ENCODE peak calls at places on chromosomes 13 and 19, in four cellular contexts. One of them, this sample, is unnamed.

GRCh38 chr19:19551862-19552192 is 13.8 kb downstream of the CILP2 start:
- DNase-seq in CD8-positive, alpha-beta T cell: no peak
- DNase-seq in ovary: no peak
- DNase-seq in fibroblast of mammary gland: no peak
- DNase-seq in this sample: no peak

GRCh38 chr13:99363391-99363790 is 56.2 kb upstream of the GPR183 start:
- DNase-seq in ovary: no peak
- DNase-seq in CD8-positive, alpha-beta T cell: no peak
- DNase-seq in fibroblast of mammary gland: no peak
- DNase-seq in this sample: no peak

GRCh38 chr19:46958542-46958941 is 61.1 kb upstream of the NPAS1 start:
- DNase-seq in fibroblast of mammary gland: peak
- DNase-seq in CD8-positive, alpha-beta T cell: no peak
- DNase-seq in ovary: no peak
- DNase-seq in this sample: peak

GRCh38 chr13:45512148-45512498 is 47.4 kb downstream of the COG3 start:
- DNase-seq in ovary: no peak
- DNase-seq in fibroblast of mammary gland: peak
- DNase-seq in CD8-positive, alpha-beta T cell: no peak
- DNase-seq in this sample: no peak

GRCh38 chr19:18430417-18431144 is 7.4 kb downstream of the ISYNA1 start:
- DNase-seq in fibroblast of mammary gland: no peak
- DNase-seq in ovary: no peak
- DNase-seq in CD8-positive, alpha-beta T cell: peak
- DNase-seq in this sample: no peak

GRCh38 chr13:60143775-60144174 is 20.0 kb downstream of the DIAPH3 start:
- DNase-seq in fibroblast of mammary gland: peak
- DNase-seq in ovary: no peak
- DNase-seq in CD8-positive, alpha-beta T cell: no peak
- DNase-seq in this sample: no peak

GRCh38 chr19:33203529-33203928 is 9.4 kb downstream of the LRP3 start:
- DNase-seq in ovary: no peak
- DNase-seq in CD8-positive, alpha-beta T cell: no peak
- DNase-seq in fibroblast of mammary gland: no peak
- DNase-seq in this sample: no peak

GRCh38 chr19:32251634-32252332 is 93.6 kb upstream of the ZNF507 start:
- DNase-seq in CD8-positive, alpha-beta T cell: no peak
- DNase-seq in ovary: no peak
- DNase-seq in fibroblast of mammary gland: no peak
- DNase-seq in this sample: no peak

GRCh38 chr13:94712812-94713555 is 639 bp upstream of the SOX21 start:
- DNase-seq in fibroblast of mammary gland: peak
- DNase-seq in CD8-positive, alpha-beta T cell: no peak
- DNase-seq in ovary: no peak
- DNase-seq in this sample: peak

GRCh38 chr19:34171539-34171876 is 796 bp upstream of the LSM14A start:
- DNase-seq in fibroblast of mammary gland: peak
- DNase-seq in CD8-positive, alpha-beta T cell: no peak
- DNase-seq in ovary: no peak
- DNase-seq in this sample: peak

GRCh38 chr19:18109731-18110671 is 12.4 kb downstream of the MAST3 start:
- DNase-seq in ovary: no peak
- DNase-seq in CD8-positive, alpha-beta T cell: peak
- DNase-seq in fibroblast of mammary gland: no peak
- DNase-seq in this sample: peak

GRCh38 chr19:19499272-19499995 is 15.9 kb downstream of the TSSK6 start:
- DNase-seq in CD8-positive, alpha-beta T cell: no peak
- DNase-seq in fibroblast of mammary gland: no peak
- DNase-seq in ovary: no peak
- DNase-seq in this sample: no peak

GRCh38 chr19:47729468-47729798 is 15.9 kb upstream of the NOP53 start:
- DNase-seq in CD8-positive, alpha-beta T cell: no peak
- DNase-seq in fibroblast of mammary gland: peak
- DNase-seq in ovary: peak
- DNase-seq in this sample: no peak

GRCh38 chr13:48571121-48571901 is 38.4 kb upstream of the RCBTB2 start:
- DNase-seq in fibroblast of mammary gland: peak
- DNase-seq in ovary: peak
- DNase-seq in CD8-positive, alpha-beta T cell: no peak
- DNase-seq in this sample: no peak

GRCh38 chr19:19549804-19550453 is 11.9 kb downstream of the CILP2 start:
- DNase-seq in fibroblast of mammary gland: no peak
- DNase-seq in CD8-positive, alpha-beta T cell: no peak
- DNase-seq in ovary: no peak
- DNase-seq in this sample: no peak

GRCh38 chr19:52660981-52661380 is 22.8 kb upstream of the ZNF83 start:
- DNase-seq in fibroblast of mammary gland: peak
- DNase-seq in ovary: no peak
- DNase-seq in CD8-positive, alpha-beta T cell: no peak
- DNase-seq in this sample: no peak

GRCh38 chr19:18637644-18638630 is 1.1 kb downstream of the KLHL26 start:
- DNase-seq in CD8-positive, alpha-beta T cell: no peak
- DNase-seq in fibroblast of mammary gland: no peak
- DNase-seq in ovary: no peak
- DNase-seq in this sample: no peak

GRCh38 chr13:36966404-36966803 is 32.7 kb downstream of the ALG5 start:
- DNase-seq in CD8-positive, alpha-beta T cell: no peak
- DNase-seq in ovary: no peak
- DNase-seq in fibroblast of mammary gland: peak
- DNase-seq in this sample: no peak

GRCh38 chr13:89239361-89240127 is 1568.4 kb downstream of the SLITRK5 start:
- DNase-seq in ovary: no peak
- DNase-seq in fibroblast of mammary gland: no peak
- DNase-seq in CD8-positive, alpha-beta T cell: no peak
- DNase-seq in this sample: no peak

GRCh38 chr19:58456111-58456510 is 4.7 kb downstream of the ZNF324B start:
- DNase-seq in ovary: no peak
- DNase-seq in CD8-positive, alpha-beta T cell: no peak
- DNase-seq in fibroblast of mammary gland: no peak
- DNase-seq in this sample: no peak

GRCh38 chr19:48858984-48859710 is 9.3 kb downstream of the PLEKHA4 start:
- DNase-seq in ovary: no peak
- DNase-seq in CD8-positive, alpha-beta T cell: peak
- DNase-seq in fibroblast of mammary gland: no peak
- DNase-seq in this sample: peak

GRCh38 chr13:40181203-40181845 is 485.1 kb downstream of the FOXO1 start:
- DNase-seq in ovary: no peak
- DNase-seq in CD8-positive, alpha-beta T cell: no peak
- DNase-seq in fibroblast of mammary gland: peak
- DNase-seq in this sample: no peak

GRCh38 chr13:86907116-86907515 is 764.1 kb upstream of the SLITRK5 start:
- DNase-seq in CD8-positive, alpha-beta T cell: no peak
- DNase-seq in ovary: no peak
- DNase-seq in fibroblast of mammary gland: peak
- DNase-seq in this sample: no peak

GRCh38 chr19:17125728-17126677 is 50.4 kb downstream of the MYO9B start:
- DNase-seq in CD8-positive, alpha-beta T cell: peak
- DNase-seq in fibroblast of mammary gland: peak
- DNase-seq in ovary: no peak
- DNase-seq in this sample: peak

DNA sequence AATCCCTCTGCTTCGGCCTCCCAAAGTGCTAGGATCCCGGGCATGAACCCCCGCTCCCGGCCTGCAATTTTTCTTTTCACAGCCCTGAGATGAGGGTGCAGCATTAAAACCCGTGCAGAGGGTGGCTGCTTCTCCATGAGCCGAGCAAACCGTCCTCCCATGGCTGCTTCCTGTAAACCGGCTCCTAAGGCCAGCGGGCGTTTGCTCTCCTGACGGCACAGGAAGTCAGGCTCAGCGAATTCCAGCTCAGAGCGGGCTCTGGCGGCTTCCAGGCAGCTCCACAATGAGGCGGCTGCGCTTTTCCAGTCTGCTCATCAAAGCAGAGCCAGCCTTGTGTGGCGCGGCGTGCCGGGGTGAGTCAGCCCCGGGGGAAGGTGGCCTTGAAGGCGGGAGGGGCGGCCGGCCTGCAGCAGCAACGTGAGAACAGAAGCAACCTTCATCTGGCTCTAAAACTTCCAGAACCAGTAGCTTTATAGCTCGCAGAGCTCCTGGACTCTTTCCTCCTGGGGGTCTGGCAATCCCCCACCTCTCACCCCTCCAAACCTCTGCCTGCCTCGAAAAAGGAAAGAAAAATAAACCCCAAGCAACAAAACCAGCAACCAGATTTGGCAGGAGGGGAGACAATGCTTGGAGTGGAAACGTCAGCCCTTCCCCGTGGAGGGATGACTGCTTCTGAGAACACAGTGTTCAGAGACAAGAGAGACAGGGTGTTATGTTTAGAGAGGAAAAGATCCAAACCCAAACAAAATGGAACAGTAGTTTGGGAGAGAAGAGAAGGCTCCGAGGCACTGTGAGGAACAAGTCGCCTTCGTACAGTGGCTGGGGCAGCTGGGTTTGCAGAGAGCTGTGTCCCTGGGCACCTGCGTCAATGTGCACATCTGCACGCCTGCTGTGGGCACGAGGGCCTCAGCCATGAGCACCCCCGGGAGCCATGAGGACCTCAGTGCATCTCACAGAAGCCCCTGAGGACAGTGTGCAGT is 67.8 kb downstream of the GADD45B start:
- DNase-seq in fibroblast of mammary gland: peak
- DNase-seq in CD8-positive, alpha-beta T cell: peak
- DNase-seq in ovary: peak
- DNase-seq in this sample: peak
- TF ChIP-seq CTCF in fibroblast of mammary gland: peak
- TF ChIP-seq CTCF in CD8-positive, alpha-beta T cell: no peak
- TF ChIP-seq CTCF in ovary: peak
- TF ChIP-seq CTCF in this sample: no peak

GRCh38 chr13:27474751-27475268 is 24.4 kb upstream of the MTIF3 start:
- DNase-seq in CD8-positive, alpha-beta T cell: no peak
- DNase-seq in ovary: no peak
- DNase-seq in fibroblast of mammary gland: no peak
- DNase-seq in this sample: no peak

GRCh38 chr13:27481766-27482165 is 31.4 kb upstream of the MTIF3 start:
- DNase-seq in fibroblast of mammary gland: peak
- DNase-seq in ovary: no peak
- DNase-seq in CD8-positive, alpha-beta T cell: peak
- DNase-seq in this sample: no peak

GRCh38 chr13:27472441-27472840 is 22.1 kb upstream of the MTIF3 start:
- DNase-seq in CD8-positive, alpha-beta T cell: no peak
- DNase-seq in ovary: no peak
- DNase-seq in fibroblast of mammary gland: no peak
- DNase-seq in this sample: no peak

GRCh38 chr13:27472941-27473340 is 22.6 kb upstream of the MTIF3 start:
- DNase-seq in CD8-positive, alpha-beta T cell: no peak
- DNase-seq in ovary: no peak
- DNase-seq in fibroblast of mammary gland: no peak
- DNase-seq in this sample: no peak

GRCh38 chr13:27476943-27477681 is 26.7 kb upstream of the MTIF3 start:
- DNase-seq in fibroblast of mammary gland: peak
- DNase-seq in CD8-positive, alpha-beta T cell: no peak
- DNase-seq in ovary: no peak
- DNase-seq in this sample: peak
- TF ChIP-seq CTCF in fibroblast of mammary gland: no peak
- TF ChIP-seq CTCF in CD8-positive, alpha-beta T cell: no peak
- TF ChIP-seq CTCF in ovary: no peak
- TF ChIP-seq CTCF in this sample: no peak

GRCh38 chr13:73286177-73286576 is 227.4 kb downstream of the KLF5 start:
- DNase-seq in fibroblast of mammary gland: no peak
- DNase-seq in ovary: no peak
- DNase-seq in CD8-positive, alpha-beta T cell: no peak
- DNase-seq in this sample: no peak
- TF ChIP-seq CTCF in fibroblast of mammary gland: no peak
- TF ChIP-seq CTCF in ovary: no peak
- TF ChIP-seq CTCF in CD8-positive, alpha-beta T cell: no peak
- TF ChIP-seq CTCF in this sample: no peak

GRCh38 chr19:38723606-38724379 is 20.5 kb downstream of the CAPN12 start:
- DNase-seq in CD8-positive, alpha-beta T cell: no peak
- DNase-seq in fibroblast of mammary gland: no peak
- DNase-seq in ovary: no peak
- DNase-seq in this sample: no peak

GRCh38 chr19:38721496-38721895 is 22.8 kb downstream of the CAPN12 start:
- DNase-seq in CD8-positive, alpha-beta T cell: no peak
- DNase-seq in ovary: no peak
- DNase-seq in fibroblast of mammary gland: no peak
- DNase-seq in this sample: no peak

GRCh38 chr19:38722947-38723605 is 21.2 kb downstream of the CAPN12 start:
- DNase-seq in fibroblast of mammary gland: no peak
- DNase-seq in ovary: no peak
- DNase-seq in CD8-positive, alpha-beta T cell: no peak
- DNase-seq in this sample: no peak

GRCh38 chr19:38720559-38721236 is 23.6 kb downstream of the CAPN12 start:
- DNase-seq in ovary: no peak
- DNase-seq in CD8-positive, alpha-beta T cell: no peak
- DNase-seq in fibroblast of mammary gland: no peak
- DNase-seq in this sample: peak

GRCh38 chr19:38721977-38722773 is 22.1 kb downstream of the CAPN12 start:
- DNase-seq in fibroblast of mammary gland: no peak
- DNase-seq in CD8-positive, alpha-beta T cell: no peak
- DNase-seq in ovary: no peak
- DNase-seq in this sample: no peak
- TF ChIP-seq CTCF in fibroblast of mammary gland: no peak
- TF ChIP-seq CTCF in CD8-positive, alpha-beta T cell: no peak
- TF ChIP-seq CTCF in ovary: no peak
- TF ChIP-seq CTCF in this sample: no peak

GRCh38 chr13:113407103-113407530 is 43.2 kb upstream of the GRTP1 start:
- DNase-seq in CD8-positive, alpha-beta T cell: no peak
- DNase-seq in ovary: no peak
- DNase-seq in fibroblast of mammary gland: no peak
- DNase-seq in this sample: no peak

GRCh38 chr13:113406321-113407102 is 42.6 kb upstream of the GRTP1 start:
- DNase-seq in ovary: no peak
- DNase-seq in fibroblast of mammary gland: no peak
- DNase-seq in CD8-positive, alpha-beta T cell: no peak
- DNase-seq in this sample: no peak

GRCh38 chr13:113404366-113404722 is 40.4 kb upstream of the GRTP1 start:
- DNase-seq in ovary: no peak
- DNase-seq in CD8-positive, alpha-beta T cell: no peak
- DNase-seq in fibroblast of mammary gland: no peak
- DNase-seq in this sample: no peak

GRCh38 chr13:113404723-113405471 is 41.0 kb upstream of the GRTP1 start:
- DNase-seq in CD8-positive, alpha-beta T cell: no peak
- DNase-seq in ovary: no peak
- DNase-seq in fibroblast of mammary gland: no peak
- DNase-seq in this sample: no peak

GRCh38 chr13:113405481-113406300 is 41.8 kb upstream of the GRTP1 start:
- DNase-seq in ovary: no peak
- DNase-seq in CD8-positive, alpha-beta T cell: no peak
- DNase-seq in fibroblast of mammary gland: no peak
- DNase-seq in this sample: no peak
- TF ChIP-seq CTCF in ovary: no peak
- TF ChIP-seq CTCF in CD8-positive, alpha-beta T cell: no peak
- TF ChIP-seq CTCF in fibroblast of mammary gland: no peak
- TF ChIP-seq CTCF in this sample: no peak

GRCh38 chr19:13411899-13412298 is 94.4 kb downstream of the CACNA1A start:
- DNase-seq in fibroblast of mammary gland: no peak
- DNase-seq in ovary: no peak
- DNase-seq in CD8-positive, alpha-beta T cell: no peak
- DNase-seq in this sample: peak

GRCh38 chr19:13420780-13421179 is 85.5 kb downstream of the CACNA1A start:
- DNase-seq in ovary: no peak
- DNase-seq in fibroblast of mammary gland: no peak
- DNase-seq in CD8-positive, alpha-beta T cell: no peak
- DNase-seq in this sample: no peak

GRCh38 chr19:13417054-13417453 is 89.2 kb downstream of the CACNA1A start:
- DNase-seq in CD8-positive, alpha-beta T cell: no peak
- DNase-seq in ovary: no peak
- DNase-seq in fibroblast of mammary gland: no peak
- DNase-seq in this sample: no peak
- TF ChIP-seq CTCF in CD8-positive, alpha-beta T cell: no peak
- TF ChIP-seq CTCF in ovary: no peak
- TF ChIP-seq CTCF in fibroblast of mammary gland: no peak
- TF ChIP-seq CTCF in this sample: no peak